ENCODE peak calls at places on chromosome 15, in seven cellular contexts. U is mesothelial cell of epicardium; D is activated CD8-positive, alpha-beta memory T cell treated with anti-CD3 and anti-CD28 coated beads, Interleukin-2, amount 50 U/mL, for 4 hours; X is tibial artery; G is SJSA1; Y is activated T-cell treated with anti-CD3 and anti-CD28 coated beads for 1 hour; I is NCI-H2171 treated with DMSO at 0.1 percent for 48 hours. O is an unnamed sample.

GRCh38 chr15:63801171-63801570 is 32.6 kb downstream of the HERC1 start:
- DNase-seq in D (no peak), U (no peak), X (no peak), I (no peak), Y (no peak), G (no peak), O (no peak)

GRCh38 chr15:43093026-43093425 is 12.8 kb downstream of the UBR1 start:
- DNase-seq in X (no peak), D (no peak), U (no peak), I (no peak), Y (no peak), G (no peak), O (no peak)

GRCh38 chr15:98083203-98083910 is 122.9 kb downstream of the ARRDC4 start:
- DNase-seq in G (no peak), Y (no peak), U (no peak), D (no peak), I (no peak), X (no peak), O (no peak)

GRCh38 chr15:69701198-69701597 is 248.6 kb downstream of the RPLP1 start:
- DNase-seq in G (no peak), D (no peak), I (peak), U (no peak), X (no peak), Y (no peak), O (no peak)

GRCh38 chr15:77650285-77650684 is 17.6 kb upstream of the LINGO1 start:
- DNase-seq in Y (no peak), X (no peak), D (no peak), G (no peak), I (no peak), U (no peak), O (peak)

GRCh38 chr15:80010131-80010673 is 39.2 kb upstream of the BCL2A1 start:
- DNase-seq in I (no peak), U (no peak), X (no peak), G (peak), D (no peak), Y (no peak), O (no peak)

GRCh38 chr15:67114846-67115521 is 49.6 kb downstream of the SMAD3 start:
- DNase-seq in U (no peak), G (no peak), X (no peak), D (no peak), I (peak), Y (no peak), O (no peak)

GRCh38 chr15:94070341-94071275 is 160.8 kb upstream of the MCTP2 start:
- DNase-seq in Y (no peak), U (no peak), X (no peak), I (peak), G (peak), D (no peak), O (peak)

GRCh38 chr15:42344763-42345162 is 14.5 kb upstream of the CAPN3 start:
- DNase-seq in I (no peak), G (no peak), X (peak), U (no peak), D (no peak), Y (no peak), O (no peak)

GRCh38 chr15:75650908-75651809 is 3.4 kb downstream of the SNX33 start:
- DNase-seq in Y (no peak), X (peak), U (no peak), D (no peak), I (no peak), G (no peak), O (no peak)

GRCh38 chr15:41917767-41918430 is 24.0 kb upstream of the SPTBN5 start:
- DNase-seq in X (no peak), U (no peak), G (peak), I (no peak), Y (no peak), D (no peak), O (no peak)

GRCh38 chr15:26773917-26774316 is 1.1 kb upstream of the GABRB3 start:
- DNase-seq in D (no peak), U (no peak), X (no peak), I (no peak), Y (no peak), G (no peak), O (no peak)

GRCh38 chr15:36797128-36797527 is 217.7 kb downstream of the CDIN1 start:
- DNase-seq in Y (no peak), I (no peak), X (no peak), D (no peak), U (no peak), G (no peak), O (no peak)

GRCh38 chr15:100810831-100811230 is 68.8 kb upstream of the ALDH1A3 start:
- DNase-seq in I (peak), G (no peak), D (no peak), X (no peak), Y (no peak), U (no peak), O (no peak)

GRCh38 chr15:101153801-101154656 is 97.8 kb downstream of the CHSY1 start:
- DNase-seq in U (no peak), G (no peak), I (peak), D (no peak), X (no peak), Y (no peak), O (no peak)

GRCh38 chr15:83174891-83175290 is 32.7 kb downstream of the HDGFL3 start:
- DNase-seq in D (no peak), Y (no peak), U (no peak), I (no peak), G (no peak), X (no peak), O (no peak)

GRCh38 chr15:68404056-68404798 is 27.7 kb downstream of the ITGA11 start:
- DNase-seq in U (no peak), I (no peak), X (peak), D (no peak), G (no peak), Y (no peak), O (no peak)

GRCh38 chr15:66816201-66816600 is 114.2 kb downstream of the SMAD6 start:
- DNase-seq in I (no peak), X (no peak), Y (no peak), G (no peak), U (no peak), D (no peak), O (no peak)

GRCh38 chr15:64070106-64070505 is 23.5 kb downstream of the CIAO2A start:
- DNase-seq in I (no peak), X (no peak), D (no peak), Y (no peak), U (no peak), G (no peak), O (no peak)

GRCh38 chr15:78879517-78880241 is 7.0 kb downstream of the MORF4L1 start:
- DNase-seq in Y (no peak), I (no peak), U (no peak), G (no peak), X (no peak), D (no peak), O (no peak)

GRCh38 chr15:82040862-82041261 is 5.0 kb downstream of the MEX3B start:
- DNase-seq in Y (no peak), X (no peak), D (no peak), U (no peak), I (peak), G (no peak), O (peak)

GRCh38 chr15:99435761-99436346 is 129.9 kb upstream of the MEF2A start:
- DNase-seq in X (peak), I (no peak), G (no peak), D (no peak), Y (no peak), U (no peak), O (no peak)